ENCODE peak calls at places on chromosomes 7 and 10, in five cellular contexts. One of them, this sample, is unnamed.

GRCh38 chr7:27210441-27211083 is 10.7 kb upstream of the HOXA13 start:
- DNase-seq in sigmoid colon: peak; percentile 82
- DNase-seq in testis: peak; percentile 70
- DNase-seq in HCT116: no peak
- DNase-seq in adrenal gland: peak; percentile 64
- DNase-seq in this sample: peak; percentile 82

GRCh38 chr7:27476493-27476892 is 186.2 kb downstream of the HIBADH start:
- DNase-seq in testis: no peak
- DNase-seq in sigmoid colon: no peak
- DNase-seq in adrenal gland: no peak
- DNase-seq in HCT116: no peak
- DNase-seq in this sample: no peak

GRCh38 chr7:124459101-124460052 is 306.2 kb downstream of the GPR37 start:
- DNase-seq in sigmoid colon: peak; percentile 66
- DNase-seq in HCT116: no peak
- DNase-seq in adrenal gland: no peak
- DNase-seq in testis: no peak
- DNase-seq in this sample: no peak

GRCh38 chr10:44952779-44953231 is 6.8 kb upstream of the RASSF4 start:
- DNase-seq in sigmoid colon: peak; percentile 46
- DNase-seq in adrenal gland: no peak
- DNase-seq in HCT116: no peak
- DNase-seq in testis: no peak
- DNase-seq in this sample: no peak

GRCh38 chr10:2508971-2509605 is 558.3 kb upstream of the PFKP start:
- DNase-seq in adrenal gland: no peak
- DNase-seq in sigmoid colon: no peak
- DNase-seq in HCT116: no peak
- DNase-seq in testis: no peak
- DNase-seq in this sample: no peak

GRCh38 chr7:127504715-127505114 is 80.7 kb downstream of the GCC1 start:
- DNase-seq in HCT116: no peak
- DNase-seq in testis: peak; percentile 52
- DNase-seq in adrenal gland: peak; percentile 48
- DNase-seq in sigmoid colon: no peak
- DNase-seq in this sample: no peak

GRCh38 chr7:140485463-140486265 is 6.4 kb upstream of the MKRN1 start:
- DNase-seq in HCT116: no peak
- DNase-seq in testis: no peak
- DNase-seq in adrenal gland: no peak
- DNase-seq in sigmoid colon: no peak
- DNase-seq in this sample: no peak

GRCh38 chr10:77513783-77514331 is 123.8 kb downstream of the KCNMA1 start:
- DNase-seq in testis: no peak
- DNase-seq in adrenal gland: peak; percentile 76
- DNase-seq in sigmoid colon: peak; percentile 88
- DNase-seq in HCT116: peak; percentile 74
- DNase-seq in this sample: no peak

GRCh38 chr10:71423268-71423667 is 26.5 kb downstream of the CDH23 start:
- DNase-seq in adrenal gland: no peak
- DNase-seq in sigmoid colon: no peak
- DNase-seq in HCT116: no peak
- DNase-seq in testis: no peak
- DNase-seq in this sample: peak; percentile 31

GRCh38 chr7:74475987-74476350 is 22.3 kb downstream of the GTF2IRD1 start:
- DNase-seq in HCT116: no peak
- DNase-seq in adrenal gland: no peak
- DNase-seq in sigmoid colon: no peak
- DNase-seq in testis: no peak
- DNase-seq in this sample: no peak

GRCh38 chr10:14356921-14357320 is 26.2 kb upstream of the FRMD4A start:
- DNase-seq in adrenal gland: no peak
- DNase-seq in testis: no peak
- DNase-seq in HCT116: no peak
- DNase-seq in sigmoid colon: no peak
- DNase-seq in this sample: no peak

GRCh38 chr7:151921451-151921850 is 34.8 kb upstream of the GALNTL5 start:
- DNase-seq in sigmoid colon: no peak
- DNase-seq in adrenal gland: no peak
- DNase-seq in HCT116: no peak
- DNase-seq in testis: no peak
- DNase-seq in this sample: no peak

GRCh38 chr10:125209591-125210373 is 49.4 kb upstream of the CTBP2 start:
- DNase-seq in HCT116: no peak
- DNase-seq in testis: peak; percentile 30
- DNase-seq in sigmoid colon: no peak
- DNase-seq in adrenal gland: no peak
- DNase-seq in this sample: peak; percentile 42

GRCh38 chr7:23184709-23185354 is 3.0 kb downstream of the NUP42 start:
- DNase-seq in HCT116: peak; percentile 34
- DNase-seq in testis: peak; percentile 62
- DNase-seq in sigmoid colon: no peak
- DNase-seq in adrenal gland: peak; percentile 37
- DNase-seq in this sample: no peak

GRCh38 chr10:11214407-11214806 is 196.7 kb downstream of the CELF2 start:
- DNase-seq in sigmoid colon: no peak
- DNase-seq in adrenal gland: no peak
- DNase-seq in HCT116: no peak
- DNase-seq in testis: no peak
- DNase-seq in this sample: no peak

GRCh38 chr7:156478486-156478885 is 162.1 kb upstream of the RNF32 start:
- DNase-seq in adrenal gland: no peak
- DNase-seq in testis: no peak
- DNase-seq in HCT116: no peak
- DNase-seq in sigmoid colon: no peak
- DNase-seq in this sample: no peak

GRCh38 chr10:61792097-61792496 is 109.4 kb upstream of the ARID5B start:
- DNase-seq in HCT116: no peak
- DNase-seq in testis: no peak
- DNase-seq in sigmoid colon: no peak
- DNase-seq in adrenal gland: no peak
- DNase-seq in this sample: no peak

GRCh38 chr7:54885285-54885684 is 126.3 kb upstream of the SEC61G start:
- DNase-seq in sigmoid colon: no peak
- DNase-seq in HCT116: no peak
- DNase-seq in testis: no peak
- DNase-seq in adrenal gland: no peak
- DNase-seq in this sample: no peak

GRCh38 chr7:54882694-54883093 is 123.7 kb upstream of the SEC61G start:
- DNase-seq in adrenal gland: no peak
- DNase-seq in testis: no peak
- DNase-seq in HCT116: no peak
- DNase-seq in sigmoid colon: no peak
- DNase-seq in this sample: no peak

GRCh38 chr7:54888736-54889082 is 129.7 kb upstream of the SEC61G start:
- DNase-seq in testis: no peak
- DNase-seq in HCT116: no peak
- DNase-seq in sigmoid colon: no peak
- DNase-seq in adrenal gland: no peak
- DNase-seq in this sample: no peak

GRCh38 chr7:54888067-54888735 is 129.2 kb upstream of the SEC61G start:
- DNase-seq in HCT116: no peak
- DNase-seq in adrenal gland: peak; percentile 36
- DNase-seq in sigmoid colon: no peak
- DNase-seq in testis: no peak
- DNase-seq in this sample: no peak
- H3K4me3 ChIP-seq in HCT116: no peak overlapping the region
- H3K4me3 ChIP-seq in adrenal gland: peak overlapping the region; percentile 21
- H3K4me3 ChIP-seq in sigmoid colon: peak overlapping the region; percentile 26
- H3K4me3 ChIP-seq in testis: no peak overlapping the region
- H3K4me3 ChIP-seq in this sample: no peak overlapping the region

DNA sequence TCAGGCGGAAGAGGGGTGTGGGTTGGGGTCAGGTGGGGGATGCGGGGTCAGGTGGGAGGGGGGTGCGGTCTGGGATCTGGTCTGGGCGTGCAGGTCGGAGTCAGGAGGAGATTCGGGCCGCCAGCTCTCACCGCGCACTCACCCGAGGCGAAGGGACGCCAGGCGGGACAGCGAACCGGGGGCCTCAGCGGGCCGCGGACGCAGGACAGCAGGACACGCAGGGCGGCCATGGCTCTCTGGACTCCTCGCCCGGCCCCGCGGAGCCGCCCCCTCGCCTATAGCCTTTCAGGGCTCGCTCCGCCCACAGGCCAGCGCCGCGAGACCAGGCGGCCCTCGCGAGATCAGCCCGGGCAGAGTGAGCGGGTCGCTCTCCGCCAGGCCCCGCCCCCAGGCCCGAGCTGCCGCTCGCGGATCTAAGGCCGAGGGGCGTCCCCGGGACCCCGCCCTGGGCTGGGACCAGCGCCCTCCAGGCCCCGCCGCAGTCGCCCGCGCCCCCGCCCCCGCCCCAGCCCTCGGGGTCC is at the start of gene ECHS1:
- DNase-seq in testis: peak; percentile 96
- DNase-seq in sigmoid colon: peak; percentile 97
- DNase-seq in adrenal gland: peak; percentile 97
- DNase-seq in HCT116: peak; percentile 54
- DNase-seq in this sample: peak; percentile 100
- TF ChIP-seq POLR2A in testis: peak; percentile 9
- TF ChIP-seq POLR2A in sigmoid colon: no peak
- TF ChIP-seq POLR2A in adrenal gland: peak; percentile 49
- TF ChIP-seq POLR2A in HCT116: peak; percentile 31
- TF ChIP-seq POLR2A in this sample: no peak

GRCh38 chr7:24767878-24768569 is 10.8 kb upstream of the GSDME start:
- DNase-seq in HCT116: no peak
- DNase-seq in testis: no peak
- DNase-seq in adrenal gland: no peak
- DNase-seq in sigmoid colon: no peak
- DNase-seq in this sample: no peak

GRCh38 chr7:24762771-24763170 is 5.5 kb upstream of the GSDME start:
- DNase-seq in HCT116: no peak
- DNase-seq in testis: no peak
- DNase-seq in adrenal gland: no peak
- DNase-seq in sigmoid colon: no peak
- DNase-seq in this sample: no peak

GRCh38 chr7:24763303-24763901 is 6.1 kb upstream of the GSDME start:
- DNase-seq in testis: no peak
- DNase-seq in HCT116: no peak
- DNase-seq in sigmoid colon: no peak
- DNase-seq in adrenal gland: no peak
- DNase-seq in this sample: no peak

GRCh38 chr7:24769014-24769830 is 12.0 kb upstream of the GSDME start:
- DNase-seq in HCT116: no peak
- DNase-seq in adrenal gland: no peak
- DNase-seq in sigmoid colon: no peak
- DNase-seq in testis: no peak
- DNase-seq in this sample: no peak

GRCh38 chr7:24764972-24765744 is 7.9 kb upstream of the GSDME start:
- DNase-seq in adrenal gland: no peak
- DNase-seq in HCT116: no peak
- DNase-seq in testis: no peak
- DNase-seq in sigmoid colon: no peak
- DNase-seq in this sample: no peak
- H3K27ac ChIP-seq in adrenal gland: no peak overlapping the region
- H3K27ac ChIP-seq in HCT116: no peak overlapping the region
- H3K27ac ChIP-seq in testis: no peak overlapping the region
- H3K27ac ChIP-seq in sigmoid colon: no peak overlapping the region
- H3K27ac ChIP-seq in this sample: no peak overlapping the region

GRCh38 chr10:99660662-99661369 is 1.5 kb downstream of the ENTPD7 start:
- DNase-seq in testis: no peak
- DNase-seq in adrenal gland: no peak
- DNase-seq in HCT116: no peak
- DNase-seq in sigmoid colon: no peak
- DNase-seq in this sample: no peak
- H3K4me3 ChIP-seq in testis: no peak overlapping the region
- H3K4me3 ChIP-seq in adrenal gland: no peak overlapping the region
- H3K4me3 ChIP-seq in HCT116: no peak overlapping the region
- H3K4me3 ChIP-seq in sigmoid colon: no peak overlapping the region
- H3K4me3 ChIP-seq in this sample: no peak overlapping the region

GRCh38 chr7:44581907-44582603 is at the start of gene TMED4:
- DNase-seq in testis: peak; percentile 100
- DNase-seq in adrenal gland: peak; percentile 100
- DNase-seq in HCT116: peak; percentile 96
- DNase-seq in sigmoid colon: peak; percentile 100
- DNase-seq in this sample: peak; percentile 100

GRCh38 chr7:44580945-44581344 is 1.1 kb downstream of the TMED4 start:
- DNase-seq in adrenal gland: no peak
- DNase-seq in sigmoid colon: no peak
- DNase-seq in HCT116: no peak
- DNase-seq in testis: no peak
- DNase-seq in this sample: no peak

GRCh38 chr7:44576228-44576627 is 2.5 kb upstream of the DDX56 start:
- DNase-seq in sigmoid colon: no peak
- DNase-seq in adrenal gland: no peak
- DNase-seq in testis: no peak
- DNase-seq in HCT116: no peak
- DNase-seq in this sample: no peak

GRCh38 chr7:44583145-44583544 is 1.1 kb upstream of the TMED4 start:
- DNase-seq in HCT116: no peak
- DNase-seq in adrenal gland: no peak
- DNase-seq in testis: no peak
- DNase-seq in sigmoid colon: no peak
- DNase-seq in this sample: no peak

GRCh38 chr7:44581426-44581906 is 565 bp downstream of the TMED4 start:
- DNase-seq in testis: peak; percentile 20
- DNase-seq in adrenal gland: peak; percentile 50
- DNase-seq in sigmoid colon: peak; percentile 71
- DNase-seq in HCT116: no peak
- DNase-seq in this sample: no peak
- TF ChIP-seq POLR2A in testis: no peak
- TF ChIP-seq POLR2A in adrenal gland: no peak
- TF ChIP-seq POLR2A in sigmoid colon: no peak
- TF ChIP-seq POLR2A in HCT116: no peak
- TF ChIP-seq POLR2A in this sample: no peak

This sample was measured in spleen.